ENCODE peak calls at places on chromosomes 12 and 14, in nine cellular contexts. J is hepatic stellate cell; L is activated CD4-positive, alpha-beta T cell treated with anti-CD3 and anti-CD28 coated beads for 1 hour; Z is erythroblast; G is GM03348; T is NCI-H2029; Y is iris pigment epithelial cell; A is adrenal gland; C is K562. H is an unnamed sample.

GRCh38 chr12:69389836-69390235 is 30.3 kb downstream of the YEATS4 start:
- DNase-seq in J (peak; percentile 31), L (no peak), Z (no peak), G (peak; percentile 16), T (no peak), Y (peak; percentile 88), A (no peak), C (no peak), H (no peak)

GRCh38 chr12:119207161-119207560 is 28.4 kb downstream of the HSPB8 start:
- DNase-seq in J (no peak), L (no peak), Z (no peak), G (no peak), T (no peak), Y (no peak), A (no peak), C (no peak), H (no peak)

GRCh38 chr12:12606793-12607589 is 4.7 kb upstream of the CREBL2 start:
- DNase-seq in J (peak; percentile 28), L (no peak), Z (no peak), G (peak; percentile 34), T (no peak), Y (peak; percentile 88), A (no peak), C (no peak), H (no peak)

GRCh38 chr12:6883683-6884082 is 10.6 kb upstream of the SPSB2 start:
- DNase-seq in J (no peak), L (no peak), Z (no peak), G (no peak), T (no peak), Y (no peak), A (no peak), C (no peak), H (no peak)

GRCh38 chr12:96438330-96438729 is 38.1 kb upstream of the CDK17 start:
- DNase-seq in J (no peak), L (no peak), Z (no peak), G (no peak), T (no peak), Y (no peak), A (no peak), C (no peak), H (no peak)

GRCh38 chr14:30317729-30318128 is 241.2 kb upstream of the G2E3 start:
- DNase-seq in J (no peak), L (no peak), Z (no peak), G (no peak), T (no peak), Y (no peak), A (no peak), C (no peak), H (no peak)

GRCh38 chr12:121165316-121165715 is 32.6 kb downstream of the P2RX7 start:
- DNase-seq in J (no peak), L (no peak), Z (no peak), G (no peak), T (no peak), Y (no peak), A (no peak), C (no peak), H (no peak)

GRCh38 chr14:96184737-96185136 is 19.9 kb upstream of the BDKRB2 start:
- DNase-seq in J (no peak), L (no peak), Z (no peak), G (peak; percentile 51), T (no peak), Y (no peak), A (no peak), C (no peak), H (peak; percentile 38)

GRCh38 chr14:81927069-81927468 is 393.4 kb upstream of the SEL1L start:
- DNase-seq in J (no peak), L (no peak), Z (no peak), G (no peak), T (no peak), Y (no peak), A (no peak), C (no peak), H (no peak)

H was measured in mucosa of gallbladder.